ENCODE peak calls at places on chromosomes 2 and 18, in five cellular contexts. J is aorta, C is upper lobe of left lung, A is SHP77 treated with DMSO at 0.1 percent for 48 hours, M is cardiac fibroblast. O is an unnamed sample.

GRCh38 chr2:163613155-163613554 is 122.7 kb downstream of the FIGN start:
- DNase-seq in C (no peak), M (no peak), A (no peak), J (no peak), O (no peak)

GRCh38 chr18:60987963-60988362 is 345.3 kb upstream of the CDH20 start:
- DNase-seq in C (no peak), A (no peak), M (peak), J (no peak), O (no peak)

GRCh38 chr2:20178404-20179178 is 46.3 kb downstream of the SDC1 start:
- DNase-seq in M (no peak), J (no peak), A (no peak), C (no peak), O (no peak)

GRCh38 chr18:67072789-67073188 is 443.7 kb downstream of the DSEL start:
- DNase-seq in J (no peak), C (no peak), M (peak), A (no peak), O (no peak)

GRCh38 chr2:126653102-126653501 is 2.9 kb upstream of the GYPC start:
- DNase-seq in M (no peak), J (no peak), A (no peak), C (no peak), O (no peak)

GRCh38 chr2:8255448-8255800 is 426.4 kb upstream of the ID2 start:
- DNase-seq in A (no peak), M (peak), C (no peak), J (no peak), O (no peak)

GRCh38 chr2:105969552-105969951 is 224.5 kb downstream of the UXS1 start:
- DNase-seq in A (no peak), J (no peak), C (no peak), M (peak), O (no peak)

GRCh38 chr18:32893915-32894314 is 121.1 kb upstream of the KLHL14 start:
- DNase-seq in M (peak), J (no peak), A (no peak), C (no peak), O (no peak)

GRCh38 chr18:76005632-76006031 is 489.4 kb downstream of the ZNF516 start:
- DNase-seq in M (no peak), J (no peak), A (no peak), C (peak), O (no peak)

GRCh38 chr2:207930747-207931146 is 94.6 kb downstream of the PLEKHM3 start:
- DNase-seq in M (no peak), C (peak), A (peak), J (no peak), O (peak)

GRCh38 chr2:20231632-20232031 is 6.7 kb upstream of the SDC1 start:
- DNase-seq in J (no peak), C (no peak), M (peak), A (peak), O (no peak)

GRCh38 chr2:237120956-237121720 is 35.4 kb downstream of the COPS8 start:
- DNase-seq in M (peak), A (no peak), J (no peak), C (no peak), O (no peak)

GRCh38 chr2:69767034-69767433 is 25.1 kb downstream of the ANXA4 start:
- DNase-seq in J (no peak), M (peak), A (no peak), C (no peak), O (no peak)

GRCh38 chr2:156343096-156343939 is 10.8 kb upstream of the NR4A2 start:
- DNase-seq in J (no peak), A (no peak), M (no peak), C (no peak), O (no peak)

GRCh38 chr2:225895126-225895525 is 495.6 kb downstream of the NYAP2 start:
- DNase-seq in M (peak), A (no peak), J (no peak), C (no peak), O (no peak)

GRCh38 chr2:167052825-167053224 is 164.5 kb downstream of the XIRP2 start:
- DNase-seq in A (no peak), C (no peak), M (peak), J (no peak), O (no peak)

GRCh38 chr18:47283476-47283875 is 32.0 kb upstream of the SKOR2 start:
- DNase-seq in A (peak), J (no peak), M (peak), C (no peak), O (no peak)

GRCh38 chr2:182266909-182267308 is 159.9 kb downstream of the PDE1A start:
- DNase-seq in C (no peak), A (no peak), M (no peak), J (no peak), O (no peak)

GRCh38 chr2:177038772-177039484 is 173.7 kb upstream of the HNRNPA3 start:
- DNase-seq in M (no peak), J (no peak), A (no peak), C (no peak), O (no peak)

GRCh38 chr2:111617804-111618576 is 266.0 kb downstream of the ANAPC1 start:
- DNase-seq in C (peak), J (peak), M (peak), A (no peak), O (no peak)

GRCh38 chr2:51710222-51710621 is 678.3 kb upstream of the NRXN1 start:
- DNase-seq in M (no peak), C (no peak), A (no peak), J (no peak), O (no peak)

GRCh38 chr2:17587469-17587868 is 47.0 kb downstream of the VSNL1 start:
- DNase-seq in J (no peak), C (no peak), M (no peak), A (no peak), O (no peak)

GRCh38 chr2:84878459-84878858 is 2.4 kb downstream of the TRABD2A start:
- DNase-seq in J (no peak), C (no peak), A (no peak), M (no peak), O (no peak)

GRCh38 chr2:190649798-190650390 is 1.0 kb downstream of the NAB1 start:
- DNase-seq in A (peak), J (no peak), C (no peak), M (peak), O (no peak)

GRCh38 chr2:238398577-238398976 is 28.1 kb upstream of the ASB1 start:
- DNase-seq in A (no peak), M (no peak), J (no peak), C (no peak), O (no peak)

GRCh38 chr2:19321946-19322345 is 36.5 kb downstream of the OSR1 start:
- DNase-seq in A (no peak), M (peak), J (no peak), C (no peak), O (no peak)

GRCh38 chr2:3703741-3704355 is 473 bp downstream of the DCDC2C start:
- DNase-seq in C (peak), J (no peak), A (no peak), M (no peak), O (no peak)

GRCh38 chr2:151325696-151326095 is 31.7 kb upstream of the TNFAIP6 start:
- DNase-seq in C (no peak), A (no peak), M (no peak), J (no peak), O (no peak)

GRCh38 chr18:36532394-36532793 is 234.9 kb downstream of the FHOD3 start:
- DNase-seq in J (no peak), M (peak), C (no peak), A (no peak), O (no peak)

GRCh38 chr2:3301001-3301400 is 76.6 kb downstream of the EIPR1 start:
- DNase-seq in C (no peak), J (no peak), M (peak), A (no peak), O (no peak)

GRCh38 chr2:161233858-161234431 is 73.7 kb downstream of the TANK start:
- DNase-seq in C (no peak), J (no peak), M (no peak), A (no peak), O (no peak)

GRCh38 chr2:72038524-72038923 is 109.1 kb downstream of the CYP26B1 start:
- DNase-seq in A (no peak), J (no peak), M (no peak), C (no peak), O (no peak)

GRCh38 chr2:20551231-20551944 is 99.5 kb downstream of the HS1BP3 start:
- DNase-seq in J (no peak), M (no peak), C (no peak), A (no peak), O (no peak)